ENCODE peak calls at places on chromosomes 11 and 22, in nine cellular contexts. M, V, T, S, D, J, H, L and R are unnamed samples.

GRCh38 chr11:200224-201003 is 6.8 kb downstream of the BET1L start:
- DNase-seq in J (no peak), H (no peak), S (peak; percentile 22), L (no peak), D (no peak), M (no peak), V (no peak), T (no peak), R (no peak)

GRCh38 chr22:37282385-37282677 is at the start of gene CYTH4:
- DNase-seq in H (peak; percentile 61), V (no peak), S (peak; percentile 70), D (no peak), J (peak; percentile 80), M (no peak), T (peak; percentile 86), L (no peak), R (no peak)

GRCh38 chr22:31269892-31270574 is 22.3 kb downstream of the PIK3IP1 start:
- DNase-seq in V (no peak), L (no peak), D (no peak), J (no peak), M (no peak), H (no peak), S (no peak), T (no peak), R (no peak)

GRCh38 chr11:64089027-64089360 is 53.3 kb downstream of the FLRT1 start:
- DNase-seq in J (no peak), T (no peak), S (no peak), M (no peak), H (no peak), D (no peak), V (no peak), L (no peak), R (no peak)

GRCh38 chr11:111917788-111918187 is 925 bp upstream of the C11orf52 start:
- DNase-seq in L (no peak), J (no peak), H (no peak), V (no peak), T (no peak), S (no peak), D (no peak), M (no peak), R (peak; percentile 39)

GRCh38 chr22:48929276-48929790 is 898.3 kb downstream of the BRD1 start:
- DNase-seq in S (no peak), L (no peak), H (no peak), V (no peak), M (no peak), D (no peak), J (peak; percentile 36), T (no peak), R (peak; percentile 74)

GRCh38 chr11:27485930-27486773 is 13.6 kb upstream of the LGR4 start:
- DNase-seq in L (peak; percentile 71), S (no peak), M (peak; percentile 37), H (peak; percentile 22), T (no peak), D (no peak), J (no peak), V (no peak), R (no peak)

GRCh38 chr11:112012877-112013276 is 12.3 kb upstream of the DLAT start:
- DNase-seq in S (no peak), J (no peak), L (no peak), H (no peak), T (no peak), V (no peak), D (no peak), M (no peak), R (no peak)

GRCh38 chr11:121486054-121486453 is 33.3 kb upstream of the SORL1-AS1 start:
- DNase-seq in L (no peak), T (no peak), J (no peak), D (no peak), V (no peak), M (no peak), H (no peak), S (no peak), R (no peak)

GRCh38 chr22:49586244-49586748 is 241.4 kb downstream of the BRD1 start:
- DNase-seq in J (no peak), H (no peak), S (no peak), T (no peak), V (no peak), D (no peak), M (no peak), L (peak; percentile 40), R (no peak)

GRCh38 chr11:36374726-36375125 is 78.6 kb downstream of the PRR5L start:
- DNase-seq in L (no peak), H (no peak), M (no peak), S (no peak), V (no peak), J (no peak), T (no peak), D (no peak), R (no peak)

GRCh38 chr11:119671048-119671447 is 58.0 kb downstream of the NECTIN1 start:
- DNase-seq in D (no peak), S (peak; percentile 48), H (peak; percentile 63), J (peak; percentile 93), M (no peak), V (no peak), T (peak; percentile 91), L (no peak), R (no peak)

GRCh38 chr11:63623513-63624140 is 9.4 kb upstream of the PLAAT3 start:
- DNase-seq in J (no peak), S (no peak), D (no peak), T (no peak), V (no peak), L (no peak), M (no peak), H (no peak), R (no peak)

GRCh38 chr11:60767388-60767811 is 10.7 kb downstream of the MS4A15 start:
- DNase-seq in S (no peak), V (no peak), J (no peak), D (no peak), M (peak; percentile 12), L (peak; percentile 21), H (no peak), T (no peak), R (no peak)

DNA sequence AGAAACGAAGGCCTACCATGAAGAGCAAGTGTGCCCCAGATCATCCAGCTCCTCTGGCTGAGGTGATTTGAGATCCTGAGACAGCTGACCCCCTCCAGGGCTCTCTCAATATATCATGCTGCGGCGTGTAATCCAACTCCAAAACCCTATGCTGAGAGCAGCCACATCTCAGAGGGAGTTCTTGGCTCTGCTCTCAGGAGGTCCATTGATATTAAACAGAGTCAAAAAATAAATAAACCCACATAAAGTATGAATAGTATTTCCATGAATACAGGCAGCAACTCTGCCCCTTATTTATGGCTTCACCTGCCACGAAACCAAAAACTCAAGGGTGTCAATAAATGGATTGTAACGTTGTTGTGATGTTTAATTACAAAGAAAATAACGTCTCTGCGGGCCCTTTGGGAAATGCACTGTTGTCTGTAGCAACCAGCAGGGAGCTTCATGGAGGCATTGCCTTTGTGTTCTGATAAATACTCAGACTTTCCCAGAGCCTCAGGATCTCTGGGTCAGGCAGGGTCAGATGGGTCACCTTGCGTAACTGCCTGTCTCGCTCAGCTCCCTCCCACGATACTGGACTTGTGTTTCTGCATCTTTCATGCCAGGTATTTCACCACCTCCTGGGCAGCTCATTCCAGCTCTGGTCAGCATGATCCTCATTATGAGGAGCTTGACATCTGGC is 162.7 kb downstream of the LARGE1 start:
- DNase-seq in D (no peak), H (peak; percentile 13), V (no peak), L (no peak), J (no peak), T (no peak), S (no peak), M (no peak), R (no peak)
- H3K4me3 ChIP-seq in D (no peak overlapping the region), H (no peak overlapping the region), V (no peak overlapping the region), L (no peak overlapping the region), J (no peak overlapping the region), T (no peak overlapping the region), S (no peak overlapping the region), M (no peak overlapping the region), R (no peak overlapping the region)

GRCh38 chr11:43575931-43576833 is 104.4 kb upstream of the HSD17B12 start:
- DNase-seq in J (no peak), H (no peak), D (no peak), M (no peak), V (no peak), S (no peak), L (no peak), T (no peak), R (no peak)

GRCh38 chr11:43578346-43579170 is 102.0 kb upstream of the HSD17B12 start:
- DNase-seq in L (peak; percentile 37), S (no peak), J (no peak), D (no peak), H (no peak), M (no peak), T (no peak), V (no peak), R (no peak)

GRCh38 chr11:43574949-43575915 is 105.3 kb upstream of the HSD17B12 start:
- DNase-seq in J (peak; percentile 68), T (peak; percentile 49), L (peak; percentile 23), H (no peak), V (no peak), M (no peak), S (no peak), D (no peak), R (no peak)

GRCh38 chr11:43577566-43578264 is 102.8 kb upstream of the HSD17B12 start:
- DNase-seq in H (no peak), V (no peak), T (no peak), S (no peak), M (no peak), J (no peak), L (no peak), D (no peak), R (no peak)

GRCh38 chr11:43576834-43577521 is 103.6 kb upstream of the HSD17B12 start:
- DNase-seq in S (peak; percentile 44), L (peak; percentile 62), H (peak; percentile 65), D (no peak), V (no peak), T (peak; percentile 58), M (peak; percentile 12), J (no peak), R (no peak)
- TF ChIP-seq CTCF in S (no peak), L (no peak), H (peak; percentile 16), D (no peak), V (no peak), T (peak; percentile 26), M (no peak), J (peak; percentile 16), R (no peak)

DNA sequence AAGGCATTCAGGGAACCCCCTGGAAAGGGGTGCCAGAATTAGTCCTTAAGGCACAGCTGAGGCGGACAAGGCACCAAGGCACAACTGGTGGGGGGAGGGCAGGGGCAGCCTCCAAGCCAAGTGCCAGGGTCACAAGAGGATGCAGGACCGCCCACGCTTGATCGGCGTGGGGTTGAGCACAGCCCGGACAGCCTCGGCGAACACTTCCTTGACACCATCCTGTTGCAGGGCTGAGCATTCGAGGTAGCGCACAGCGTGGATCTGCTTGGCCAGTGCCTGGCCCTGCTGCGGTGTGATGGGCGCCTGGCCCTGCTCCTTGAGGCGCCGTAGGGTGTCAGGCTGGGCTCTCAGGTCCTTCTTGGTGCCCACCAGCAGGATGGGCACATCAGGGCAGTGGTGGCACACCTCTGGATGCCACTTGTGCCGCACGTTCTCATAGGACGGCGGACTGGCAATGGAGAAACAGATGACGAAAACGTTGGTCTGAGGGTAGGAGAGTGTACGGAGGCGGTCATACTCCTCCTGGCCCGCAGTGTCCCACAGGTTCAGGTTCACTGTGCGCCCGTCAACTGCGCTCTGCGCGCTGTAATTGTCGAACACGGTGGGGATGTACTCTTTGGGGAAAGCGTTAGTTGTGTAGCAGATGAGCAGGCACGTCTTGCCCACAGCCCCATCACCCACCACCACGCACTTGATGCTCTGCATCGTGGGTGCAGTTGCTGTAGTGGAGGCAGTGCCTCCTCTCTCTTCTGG is 13.1 kb downstream of the RHOG start:
- DNase-seq in V (no peak), H (no peak), T (no peak), D (no peak), M (no peak), S (no peak), J (no peak), L (no peak), R (no peak)
- TF ChIP-seq POLR2A in V (no peak), H (no peak), T (no peak), D (no peak), M (no peak), S (no peak), J (no peak), L (no peak), R (no peak)

GRCh38 chr11:96254087-96254486 is 88.9 kb downstream of the MAML2 start:
- DNase-seq in V (no peak), J (no peak), H (peak; percentile 17), L (no peak), M (no peak), D (peak; percentile 69), T (no peak), S (no peak), R (no peak)
- H3K4me3 ChIP-seq in V (no peak overlapping the region), J (no peak overlapping the region), H (no peak overlapping the region), L (no peak overlapping the region), M (no peak overlapping the region), D (peak overlapping the region; percentile 4), T (no peak overlapping the region), S (no peak overlapping the region), R (no peak overlapping the region)